ENCODE peak calls at places on chromosomes 16 and 17, in four cellular contexts. B is activated T-helper 17 cell treated with anti-CD3 and anti-CD28 coated beads, Interleukin-2, amount 50 U/mL, for 72 hours; N is activated CD8-positive, alpha-beta T cell treated with anti-CD3 and anti-CD28 coated beads for 36 hours; U is activated CD4-positive, alpha-beta T cell treated with anti-CD3 and anti-CD28 coated beads for 36 hours. J is an unnamed sample.

GRCh38 chr16:85202631-85203461 is 90.6 kb upstream of the CIBAR2 start:
- ATAC-seq in B (no peak), N (no peak), U (no peak), J (no peak)

GRCh38 chr16:58046054-58046881 is 20.7 kb downstream of the MMP15 start:
- ATAC-seq in N (no peak), B (no peak), U (no peak), J (no peak)

GRCh38 chr16:75238853-75239371 is 12.5 kb downstream of the BCAR1 start:
- ATAC-seq in B (no peak), U (no peak), N (no peak), J (no peak)

GRCh38 chr16:10654592-10655414 is 39.9 kb downstream of the TEKT5 start:
- ATAC-seq in B (no peak), U (no peak), N (no peak), J (no peak)

GRCh38 chr17:7137182-7137943 is 22.7 kb upstream of the ASGR2 start:
- ATAC-seq in N (no peak), B (no peak), U (no peak), J (no peak)

GRCh38 chr17:29664743-29665479 is 42.2 kb upstream of the CORO6 start:
- ATAC-seq in N (peak), U (peak), B (peak), J (peak)

GRCh38 chr17:692116-692515 is 22.5 kb downstream of the VPS53 start:
- ATAC-seq in B (no peak), N (no peak), U (no peak), J (no peak)

GRCh38 chr17:76529224-76529642 is 8.3 kb downstream of the CYGB start:
- ATAC-seq in B (no peak), U (no peak), N (no peak), J (no peak)

GRCh38 chr16:2468142-2468724 is 2.9 kb upstream of the NTN3 start:
- ATAC-seq in N (peak), U (peak), B (peak), J (peak)

GRCh38 chr16:79186196-79186595 is 414.3 kb downstream of the MAF start:
- ATAC-seq in N (no peak), U (no peak), B (no peak), J (no peak)

GRCh38 chr16:70416748-70417616 is 21.9 kb downstream of the ST3GAL2 start:
- ATAC-seq in B (no peak), N (no peak), U (no peak), J (peak)

GRCh38 chr16:84380405-84380804 is 12.1 kb downstream of the ATP2C2 start:
- ATAC-seq in N (peak), B (no peak), U (no peak), J (no peak)

GRCh38 chr17:48162946-48163506 is 55.5 kb downstream of the SNX11 start:
- ATAC-seq in B (no peak), U (no peak), N (no peak), J (no peak)

GRCh38 chr16:85987750-85988078 is 88.8 kb downstream of the IRF8 start:
- ATAC-seq in U (no peak), B (no peak), N (no peak), J (no peak)

GRCh38 chr17:39178516-39178915 is 12.6 kb upstream of the ARL5C start:
- ATAC-seq in U (no peak), B (no peak), N (no peak), J (no peak)

GRCh38 chr17:43768382-43768781 is 9.8 kb upstream of the SOST start:
- ATAC-seq in B (no peak), N (no peak), U (no peak), J (peak)

GRCh38 chr17:13074026-13074425 is 56.2 kb upstream of the ELAC2 start:
- ATAC-seq in B (no peak), U (no peak), N (no peak), J (no peak)

GRCh38 chr16:57830890-57831484 is 28.7 kb upstream of the KIFC3 start:
- ATAC-seq in N (no peak), U (no peak), B (no peak), J (no peak)

GRCh38 chr17:13594762-13595697 is 6.7 kb downstream of the HS3ST3A1 start:
- ATAC-seq in N (peak), B (peak), U (peak), J (no peak)

GRCh38 chr17:35898283-35899070 is 18.3 kb upstream of the CCL5 start:
- ATAC-seq in U (peak), N (peak), B (peak), J (no peak)

GRCh38 chr16:515963-516226 is 11.6 kb upstream of the CAPN15 start:
- ATAC-seq in U (no peak), B (no peak), N (no peak), J (no peak)

GRCh38 chr16:30805056-30805369 is 18.0 kb upstream of the ZNF629 start:
- ATAC-seq in U (peak), B (peak), N (peak), J (no peak)

J was measured in stimulated activated memory B cell treated with anti-CD40 and anti-IgM and Interleukin-4, amounts not matched to agents 10 μg/mL and 1 μg/mL and 100 μg/mL, for 72 hours.